ENCODE peak calls at places on chromosomes 16 and 17, in five cellular contexts. E is K562, Z is GM12878, R is GM12891, F is H1. L is an unnamed sample.

GRCh38 chr17:55122114-55122513 is 142.6 kb upstream of the HLF start:
- DNase-seq in F (no peak), Z (no peak), R (no peak), E (no peak), L (no peak)

GRCh38 chr16:23784811-23785447 is 30.1 kb downstream of the CHP2 start:
- DNase-seq in Z (no peak), F (no peak), E (peak; percentile 73), R (no peak), L (no peak)

GRCh38 chr16:77322757-77323156 is 112.1 kb downstream of the ADAMTS18 start:
- DNase-seq in Z (no peak), E (no peak), R (no peak), F (no peak), L (no peak)

GRCh38 chr16:84652565-84652964 is 4.3 kb downstream of the KLHL36 start:
- DNase-seq in E (no peak), Z (no peak), F (no peak), R (no peak), L (no peak)

GRCh38 chr17:42670925-42671657 is 5.7 kb downstream of the PLEKHH3 start:
- DNase-seq in Z (no peak), E (no peak), R (no peak), F (no peak), L (no peak)

GRCh38 chr17:77935121-77935571 is 23.4 kb upstream of the TNRC6C start:
- DNase-seq in Z (no peak), E (no peak), R (no peak), F (no peak), L (no peak)

GRCh38 chr17:44308320-44308818 is at the start of gene RUNDC3A:
- DNase-seq in F (no peak), E (peak; percentile 100), R (peak; percentile 98), Z (no peak), L (peak; percentile 93)

GRCh38 chr16:89922884-89923639 is at the start of gene TUBB3:
- DNase-seq in Z (no peak), E (peak; percentile 92), R (peak; percentile 81), F (no peak), L (peak; percentile 73)

GRCh38 chr17:50267074-50267841 is 7.0 kb upstream of the TMEM92 start:
- DNase-seq in R (no peak), F (no peak), E (no peak), Z (no peak), L (peak; percentile 12)

GRCh38 chr17:17050346-17051345 is 8.4 kb downstream of the MPRIP start:
- DNase-seq in F (no peak), E (no peak), Z (no peak), R (no peak), L (no peak)

GRCh38 chr17:5249615-5250014 is 15.0 kb upstream of the SCIMP start:
- DNase-seq in E (peak; percentile 44), R (peak; percentile 58), F (peak; percentile 25), Z (no peak), L (no peak)

GRCh38 chr16:1979271-1980025 is 1.8 kb downstream of the NOXO1 start:
- DNase-seq in E (peak; percentile 17), Z (no peak), R (no peak), F (no peak), L (no peak)

GRCh38 chr16:569445-570254 is at the start of gene PIGQ:
- DNase-seq in E (peak; percentile 89), Z (no peak), F (no peak), R (peak; percentile 96), L (peak; percentile 96)

DNA sequence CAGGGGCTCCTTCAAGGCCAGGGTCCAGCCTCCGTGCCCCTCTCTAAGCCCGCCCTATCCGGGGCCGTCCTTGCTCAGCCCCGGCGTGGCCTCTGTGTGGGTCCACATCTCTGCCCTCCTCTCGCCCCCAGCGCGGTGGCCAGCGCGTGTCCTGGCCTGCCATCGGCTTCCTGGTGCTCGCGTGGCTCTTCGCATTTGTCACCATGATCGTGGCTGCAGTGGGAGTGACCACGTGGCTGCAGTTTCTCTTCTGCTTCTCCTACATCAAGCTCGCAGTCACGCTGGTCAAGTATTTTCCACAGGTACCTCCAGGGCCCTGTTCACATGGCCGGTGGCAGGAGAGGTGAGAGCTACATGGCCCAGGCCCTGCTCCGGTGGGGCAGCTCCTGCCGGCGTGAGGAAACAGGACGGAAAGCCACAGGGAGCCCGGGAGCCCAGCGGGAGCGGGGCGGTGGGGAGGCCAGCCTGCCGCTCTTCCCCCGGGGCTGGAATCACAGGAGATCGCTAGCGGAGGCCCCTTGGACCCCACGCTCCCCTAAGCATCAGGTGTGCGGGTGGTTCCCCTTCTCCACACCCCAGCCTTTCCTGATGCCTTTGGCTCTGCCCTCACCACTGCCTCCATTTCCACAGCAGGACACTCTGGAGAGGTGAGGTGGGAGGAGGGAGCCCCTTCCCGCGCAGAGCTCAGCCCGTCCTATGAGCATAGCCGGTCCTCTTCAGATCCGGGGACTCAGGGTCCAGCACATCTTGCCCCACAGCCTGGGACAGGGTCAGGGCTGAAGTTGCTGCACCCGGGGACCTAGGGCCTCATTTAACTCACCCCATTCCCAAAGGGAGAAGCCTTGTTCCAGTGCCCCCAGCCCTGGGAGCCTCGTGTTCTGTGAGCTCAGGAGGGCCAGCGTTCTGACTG is 10.2 kb downstream of the TAX1BP3 start:
- DNase-seq in E (no peak), Z (no peak), F (no peak), R (no peak), L (no peak)
- TF ChIP-seq POLR2AphosphoS5 in E (no peak), Z (no peak), F (no peak), R (no peak), L (no peak)

DNA sequence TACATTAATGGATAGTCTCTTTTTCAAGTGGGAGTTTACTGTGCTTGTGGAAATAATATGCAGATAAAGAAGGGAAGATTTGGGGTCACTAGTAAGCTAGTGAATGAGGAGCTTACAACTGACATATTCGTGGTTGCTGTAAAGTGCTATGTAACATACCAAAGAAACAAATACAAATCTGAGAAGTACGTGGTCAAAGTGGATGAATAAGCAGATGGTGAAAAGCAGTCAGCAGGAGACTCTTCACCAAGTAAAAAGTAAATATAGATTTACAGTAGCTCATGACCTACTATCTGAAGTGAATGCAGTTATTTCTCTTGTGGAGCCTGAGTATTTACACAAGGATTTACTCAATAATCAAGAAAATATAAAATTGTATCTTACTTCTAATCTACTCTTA is 136.6 kb upstream of the ELAC2 start:
- DNase-seq in R (no peak), E (no peak), Z (no peak), F (no peak), L (no peak)
- TF ChIP-seq TAF1 in R (no peak), E (no peak), Z (no peak), F (no peak), L (no peak)

DNA sequence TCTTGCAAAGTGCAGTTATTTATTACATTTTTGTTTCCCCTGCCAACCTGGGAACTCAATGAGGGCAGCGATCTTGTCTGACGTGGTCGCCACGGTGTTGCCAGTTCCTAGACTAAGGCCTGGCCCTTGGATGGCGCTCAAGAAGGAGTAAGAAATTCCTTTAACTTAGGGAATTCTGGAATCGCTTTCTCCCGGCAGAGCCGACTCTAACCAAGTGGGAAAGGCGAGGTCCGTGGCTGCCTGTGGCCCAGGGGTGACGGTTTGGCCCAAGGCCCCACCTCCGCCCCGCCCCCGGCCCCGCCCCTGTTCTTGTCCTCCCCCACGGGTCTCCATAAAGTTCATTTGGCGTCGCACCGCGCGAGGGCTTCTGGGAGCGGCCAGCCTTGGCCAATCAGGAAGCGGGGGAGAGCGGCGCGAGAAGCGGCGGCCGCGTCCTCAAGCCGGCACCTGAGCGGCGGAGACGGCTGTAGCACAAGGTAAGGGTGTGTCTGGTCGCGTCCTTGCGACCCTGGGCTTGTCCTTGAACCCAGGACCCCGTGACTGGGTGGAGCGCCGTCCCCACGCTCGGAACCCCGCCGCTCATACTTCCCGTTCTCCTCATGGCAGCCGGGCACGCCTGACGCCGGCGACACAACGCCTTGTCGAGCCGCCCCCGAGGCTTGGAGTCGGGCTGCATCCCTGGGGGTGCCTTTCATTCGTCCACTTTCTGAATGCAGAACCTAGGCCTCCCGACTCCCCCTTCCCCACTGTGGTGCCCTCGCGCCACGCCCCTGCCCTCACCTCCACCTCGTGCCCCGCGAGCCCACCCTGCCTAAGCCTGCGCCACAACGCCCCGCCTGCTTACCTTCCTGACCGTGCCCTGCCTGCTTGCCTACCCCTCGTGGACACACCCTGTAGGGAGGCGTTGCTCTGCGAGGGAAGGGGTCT is at the start of gene NUP93:
- DNase-seq in E (peak; percentile 96), R (peak; percentile 87), Z (peak; percentile 47), F (peak; percentile 73), L (peak; percentile 84)
- TF ChIP-seq POLR2A in E (peak; percentile 94), R (peak; percentile 84), Z (peak; percentile 93), F (peak; percentile 95), L (peak; percentile 92)

DNA sequence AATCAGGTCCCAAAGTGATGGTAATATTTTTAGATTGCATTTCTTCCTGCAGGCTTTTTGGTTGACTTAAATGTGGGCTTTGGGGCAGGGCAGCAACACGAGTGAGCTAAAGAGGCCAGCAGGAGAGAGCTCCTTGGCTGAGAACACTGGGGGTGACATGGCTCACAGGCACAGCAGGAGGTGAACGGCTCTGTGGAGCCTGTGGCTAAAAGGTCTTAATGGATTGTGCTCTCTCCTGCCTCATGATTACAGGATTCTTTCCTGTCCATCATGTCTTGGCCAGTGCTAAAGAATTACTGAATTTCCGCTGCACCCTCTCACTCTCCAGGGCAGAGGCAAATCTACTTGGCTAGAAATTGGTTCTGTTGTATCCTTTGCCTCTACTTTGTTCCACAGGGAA is 366.6 kb downstream of the HS3ST4 start:
- DNase-seq in E (no peak), Z (no peak), F (no peak), R (no peak), L (no peak)
- TF ChIP-seq POLR2AphosphoS5 in E (no peak), Z (no peak), F (no peak), R (no peak), L (no peak)

GRCh38 chr17:9444687-9445086 is 130.9 kb downstream of the STX8 start:
- DNase-seq in R (no peak), Z (no peak), F (no peak), E (no peak), L (no peak)
- TF ChIP-seq TAF1 in R (no peak), Z (no peak), F (no peak), E (no peak), L (no peak)

DNA sequence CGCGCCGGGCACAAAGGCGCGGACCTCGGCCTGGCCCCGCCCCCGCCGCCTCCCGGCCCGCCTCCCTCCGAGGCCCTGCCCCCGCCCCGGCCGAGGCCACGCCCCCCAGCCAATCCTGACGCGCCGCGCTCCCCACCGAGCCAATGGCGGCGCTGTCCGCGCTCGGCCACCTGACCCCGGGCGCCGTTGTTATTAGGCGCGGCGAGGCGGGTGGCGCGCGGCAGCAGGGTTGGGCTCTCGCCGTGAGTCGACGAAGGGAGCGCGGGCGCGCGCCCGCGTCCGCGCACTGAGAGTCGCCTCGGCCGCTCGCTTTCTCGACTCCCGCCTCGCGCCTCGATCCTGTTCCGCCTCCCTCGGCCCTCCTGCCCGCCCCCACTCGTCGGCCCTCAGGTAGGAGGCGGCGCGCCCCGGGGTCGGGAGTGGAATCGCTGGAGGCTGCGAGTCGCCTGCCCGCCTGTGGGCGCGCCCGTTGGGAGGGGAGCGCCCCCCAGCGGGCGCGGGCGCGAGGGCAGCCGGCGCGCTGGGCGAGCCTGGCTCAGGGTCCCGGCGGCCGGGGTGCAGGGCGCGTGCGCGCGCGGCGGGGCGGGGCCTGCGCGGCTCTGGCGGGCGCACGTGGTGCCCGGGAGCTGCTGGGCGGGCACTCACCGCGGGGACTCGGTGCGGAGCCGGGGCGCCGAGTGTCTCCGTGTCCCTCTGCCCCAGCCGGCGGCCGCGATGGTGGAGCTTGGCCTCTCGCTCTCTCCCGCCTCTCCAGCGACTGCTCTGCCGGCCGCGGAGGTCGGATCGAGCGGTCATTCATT is 405 bp upstream of the CBLN1 start:
- DNase-seq in Z (no peak), R (peak; percentile 84), F (peak; percentile 54), E (peak; percentile 99), L (peak; percentile 85)
- TF ChIP-seq POLR2A in Z (no peak), R (no peak), F (no peak), E (no peak), L (no peak)

L was measured in GM12892.